ENCODE peak calls at places on chromosomes 5 and 9, in six cellular contexts. D is sigmoid colon, K is brain microvascular endothelial cell, C is fibroblast of mammary gland, M is AG10803, U is lung. T is an unnamed sample.

GRCh38 chr9:119556129-119556875 is 187.1 kb upstream of the BRINP1 start:
- DNase-seq in D (peak; percentile 76), K (peak; percentile 33), C (peak; percentile 54), M (peak; percentile 74), U (peak; percentile 72), T (peak; percentile 57)

GRCh38 chr5:150043657-150044333 is 42.6 kb downstream of the CSF1R start:
- DNase-seq in D (no peak), K (no peak), C (no peak), M (no peak), U (no peak), T (peak; percentile 42)

GRCh38 chr9:99931155-99931840 is 24.8 kb downstream of the STX17 start:
- DNase-seq in D (no peak), K (no peak), C (peak; percentile 8), M (peak; percentile 33), U (no peak), T (peak; percentile 3)

GRCh38 chr5:103424453-103425205 is 138.0 kb downstream of the NUDT12 start:
- DNase-seq in D (no peak), K (peak; percentile 77), C (peak; percentile 60), M (peak; percentile 77), U (no peak), T (peak; percentile 33)

GRCh38 chr5:57844410-57844809 is 361.8 kb upstream of the ACTBL2 start:
- DNase-seq in D (no peak), K (no peak), C (no peak), M (no peak), U (no peak), T (peak; percentile 17)

GRCh38 chr5:143734381-143734780 is 77.6 kb upstream of the HMHB1 start:
- DNase-seq in D (no peak), K (no peak), C (no peak), M (no peak), U (no peak), T (no peak)

GRCh38 chr5:180802325-180803180 is at the start of gene MGAT1:
- DNase-seq in D (peak; percentile 96), K (peak; percentile 71), C (peak; percentile 82), M (peak; percentile 88), U (peak; percentile 90), T (peak; percentile 91)

GRCh38 chr9:21994526-21994995 is at the start of gene CDKN2B-AS1:
- DNase-seq in D (no peak), K (peak; percentile 60), C (peak; percentile 72), M (peak; percentile 62), U (no peak), T (peak; percentile 73)

GRCh38 chr9:15147471-15147870 is 159.5 kb downstream of the TTC39B start:
- DNase-seq in D (no peak), K (no peak), C (peak; percentile 17), M (no peak), U (no peak), T (no peak)

GRCh38 chr5:69517763-69518212 is 25.2 kb downstream of the OCLN start:
- DNase-seq in D (no peak), K (peak; percentile 49), C (peak; percentile 67), M (no peak), U (peak; percentile 31), T (peak; percentile 44)

GRCh38 chr9:133726401-133727276 is 11.5 kb downstream of the SARDH start:
- DNase-seq in D (peak; percentile 74), K (peak; percentile 56), C (peak; percentile 46), M (peak; percentile 20), U (peak; percentile 50), T (peak; percentile 75)

GRCh38 chr9:35728041-35728971 is 3.7 kb downstream of the TLN1 start:
- DNase-seq in D (peak; percentile 97), K (peak; percentile 82), C (peak; percentile 90), M (peak; percentile 94), U (peak; percentile 76), T (peak; percentile 96)

GRCh38 chr9:121703014-121703734 is 51.7 kb downstream of the DAB2IP start:
- DNase-seq in D (no peak), K (no peak), C (no peak), M (no peak), U (no peak), T (no peak)

GRCh38 chr9:97980918-97981827 is 2.0 kb upstream of the ANP32B start:
- DNase-seq in D (peak; percentile 81), K (no peak), C (peak; percentile 51), M (peak; percentile 39), U (no peak), T (no peak)

GRCh38 chr9:136339173-136339957 is 12.0 kb downstream of the GPSM1 start:
- DNase-seq in D (no peak), K (no peak), C (peak; percentile 55), M (peak; percentile 57), U (peak; percentile 75), T (peak; percentile 66)

GRCh38 chr5:128775537-128775936 is 189.8 kb upstream of the SLC27A6 start:
- DNase-seq in D (no peak), K (no peak), C (no peak), M (no peak), U (no peak), T (no peak)

GRCh38 chr9:95507456-95508241 is 9.1 kb downstream of the PTCH1 start:
- DNase-seq in D (peak; percentile 78), K (no peak), C (peak; percentile 62), M (peak; percentile 67), U (peak; percentile 57), T (peak; percentile 79)

GRCh38 chr9:132994410-132995120 is 16.1 kb downstream of the GFI1B start:
- DNase-seq in D (no peak), K (peak; percentile 15), C (peak; percentile 53), M (peak; percentile 64), U (no peak), T (peak; percentile 58)

GRCh38 chr9:134986957-134987356 is 69.2 kb upstream of the FCN1 start:
- DNase-seq in D (peak; percentile 9), K (no peak), C (no peak), M (no peak), U (no peak), T (no peak)

GRCh38 chr5:113123563-113123962 is 147.0 kb downstream of the DCP2 start:
- DNase-seq in D (no peak), K (no peak), C (peak; percentile 23), M (no peak), U (no peak), T (no peak)

GRCh38 chr5:154868702-154869101 is 10.3 kb downstream of the CNOT8 start:
- DNase-seq in D (no peak), K (no peak), C (peak; percentile 25), M (no peak), U (no peak), T (no peak)

GRCh38 chr9:5052858-5053257 is 67.8 kb downstream of the JAK2 start:
- DNase-seq in D (no peak), K (no peak), C (peak; percentile 68), M (peak; percentile 42), U (no peak), T (peak; percentile 6)

GRCh38 chr9:129801504-129801903 is 1.5 kb upstream of the TOR1B start:
- DNase-seq in D (no peak), K (no peak), C (no peak), M (no peak), U (no peak), T (no peak)

GRCh38 chr5:55856511-55857246 is 5.5 kb downstream of the IL31RA start:
- DNase-seq in D (no peak), K (no peak), C (no peak), M (no peak), U (no peak), T (no peak)

GRCh38 chr5:55853818-55854217 is 2.7 kb downstream of the IL31RA start:
- DNase-seq in D (no peak), K (no peak), C (peak; percentile 82), M (peak; percentile 57), U (no peak), T (peak; percentile 39)

GRCh38 chr5:55857247-55857640 is 6.1 kb downstream of the IL31RA start:
- DNase-seq in D (no peak), K (no peak), C (no peak), M (peak; percentile 25), U (no peak), T (no peak)

GRCh38 chr5:55853271-55853670 is 2.1 kb downstream of the IL31RA start:
- DNase-seq in D (no peak), K (no peak), C (peak; percentile 19), M (no peak), U (no peak), T (peak; percentile 37)

DNA sequence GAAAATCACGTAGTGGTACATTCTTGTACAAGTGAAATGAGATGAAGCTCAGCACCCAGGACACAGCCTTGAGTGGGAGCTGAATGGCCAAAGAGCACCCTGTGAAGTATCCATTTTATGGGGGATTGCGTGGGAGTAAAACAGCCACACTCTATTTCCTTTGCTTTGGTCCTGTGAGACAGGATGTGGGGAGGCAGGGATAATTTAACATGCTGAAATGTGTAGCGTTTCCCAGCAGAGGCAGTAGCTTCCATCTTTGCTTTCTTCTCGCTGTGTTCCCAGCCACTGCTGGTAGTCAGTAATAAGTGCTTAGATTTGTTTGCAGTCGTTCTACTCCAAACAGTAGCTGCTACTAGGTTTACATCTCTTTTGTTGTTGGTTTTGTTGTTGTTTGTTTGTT is 4.4 kb downstream of the IL31RA start:
- DNase-seq in D (no peak), K (no peak), C (peak; percentile 10), M (no peak), U (no peak), T (peak; percentile 34)
- TF ChIP-seq CTCF in D (no peak), K (peak; percentile 33), C (peak; percentile 9), M (no peak), U (no peak), T (no peak)

GRCh38 chr5:124157320-124157719 is 589.1 kb downstream of the ZNF608 start:
- DNase-seq in D (no peak), K (peak; percentile 5), C (no peak), M (no peak), U (no peak), T (no peak)
- H3K4me3 ChIP-seq in D (no peak overlapping the region), K (no peak overlapping the region), C (no peak overlapping the region), M (peak overlapping the region; percentile 10), U (no peak overlapping the region), T (no peak overlapping the region)

DNA sequence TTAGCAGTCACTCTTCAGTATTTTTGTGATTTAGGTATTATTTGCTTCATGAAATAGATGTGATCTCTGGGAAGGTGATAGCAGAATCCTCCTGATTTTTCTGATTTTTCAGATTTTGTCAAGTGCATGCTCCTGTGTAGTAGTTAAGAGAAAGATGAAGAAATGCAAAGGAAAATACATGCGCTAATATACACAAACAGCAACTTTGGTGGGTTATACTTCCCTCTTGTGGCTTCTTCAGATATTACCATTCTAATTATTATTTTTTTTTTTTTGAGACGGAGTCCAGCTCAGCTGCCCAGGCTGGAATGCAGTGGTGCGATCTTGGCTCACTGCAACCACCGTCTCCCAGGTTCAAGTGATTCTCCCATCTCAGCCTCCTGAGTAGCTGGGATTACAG is 31.7 kb downstream of the LMNB1 start:
- DNase-seq in D (no peak), K (peak; percentile 7), C (peak; percentile 54), M (peak; percentile 46), U (no peak), T (peak; percentile 67)
- TF ChIP-seq CTCF in D (peak; percentile 31), K (peak; percentile 50), C (peak; percentile 48), M (peak; percentile 67), U (no peak), T (peak; percentile 49)

DNA sequence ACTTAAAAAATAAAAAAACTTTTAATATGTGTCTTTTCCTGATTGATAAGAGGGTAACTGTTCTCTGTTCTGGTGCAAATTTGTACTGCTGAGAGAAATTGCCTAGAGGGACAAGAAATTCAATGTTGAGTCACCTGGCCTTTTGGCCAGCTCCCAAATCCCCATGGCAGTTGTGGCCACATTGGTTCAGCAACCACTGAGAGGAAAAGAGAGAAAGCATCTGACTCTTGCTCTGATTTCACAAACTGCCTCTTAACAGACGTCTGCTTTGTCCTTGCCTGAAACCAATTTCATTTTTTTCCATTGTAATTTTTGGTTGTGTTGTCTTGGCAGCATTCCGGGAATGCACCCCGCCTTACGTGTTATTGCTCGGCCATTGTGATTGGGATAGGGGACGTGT is 42.4 kb downstream of the NTRK2 start:
- DNase-seq in D (no peak), K (peak; percentile 44), C (peak; percentile 14), M (peak; percentile 5), U (no peak), T (peak; percentile 7)
- H3K4me3 ChIP-seq in D (no peak overlapping the region), K (no peak overlapping the region), C (no peak overlapping the region), M (no peak overlapping the region), U (no peak overlapping the region), T (no peak overlapping the region)

GRCh38 chr5:1946122-1946677 is 63.5 kb upstream of the IRX4 start:
- DNase-seq in D (peak; percentile 33), K (no peak), C (no peak), M (no peak), U (no peak), T (no peak)
- TF ChIP-seq CTCF in D (no peak), K (no peak), C (no peak), M (no peak), U (no peak), T (no peak)

T was measured in fibroblast of pulmonary artery.